ENCODE peak calls at places on chromosomes 3 and 15, in six cellular contexts. One of them, this sample, is unnamed.

GRCh38 chr3:179969525-179969924 is 67.2 kb downstream of the PEX5L start:
- DNase-seq in foreskin fibroblast: peak
- DNase-seq in GM12864: no peak
- DNase-seq in choroid plexus epithelial cell: peak
- DNase-seq in heart left ventricle: no peak
- DNase-seq in fibroblast of lung: peak
- DNase-seq in this sample: no peak

GRCh38 chr15:60005352-60006202 is 1.5 kb downstream of the FOXB1 start:
- DNase-seq in GM12864: no peak
- DNase-seq in foreskin fibroblast: no peak
- DNase-seq in choroid plexus epithelial cell: no peak
- DNase-seq in heart left ventricle: no peak
- DNase-seq in fibroblast of lung: no peak
- DNase-seq in this sample: peak

GRCh38 chr3:63387568-63387967 is 109.5 kb downstream of the SYNPR start:
- DNase-seq in choroid plexus epithelial cell: peak
- DNase-seq in fibroblast of lung: peak
- DNase-seq in foreskin fibroblast: peak
- DNase-seq in GM12864: no peak
- DNase-seq in heart left ventricle: no peak
- DNase-seq in this sample: no peak

GRCh38 chr15:65663521-65663920 is 41.8 kb downstream of the SLC24A1 start:
- DNase-seq in choroid plexus epithelial cell: no peak
- DNase-seq in foreskin fibroblast: no peak
- DNase-seq in GM12864: no peak
- DNase-seq in fibroblast of lung: no peak
- DNase-seq in heart left ventricle: no peak
- DNase-seq in this sample: no peak

GRCh38 chr15:76343313-76343996 is 6.9 kb downstream of the ISL2 start:
- DNase-seq in heart left ventricle: no peak
- DNase-seq in choroid plexus epithelial cell: no peak
- DNase-seq in fibroblast of lung: no peak
- DNase-seq in GM12864: no peak
- DNase-seq in foreskin fibroblast: peak
- DNase-seq in this sample: peak

GRCh38 chr3:10373686-10374261 is 52.9 kb upstream of the SEC13 start:
- DNase-seq in heart left ventricle: no peak
- DNase-seq in foreskin fibroblast: peak
- DNase-seq in choroid plexus epithelial cell: peak
- DNase-seq in GM12864: no peak
- DNase-seq in fibroblast of lung: peak
- DNase-seq in this sample: no peak

GRCh38 chr3:8713901-8714759 is 19.5 kb upstream of the CAV3 start:
- DNase-seq in fibroblast of lung: no peak
- DNase-seq in heart left ventricle: no peak
- DNase-seq in choroid plexus epithelial cell: peak
- DNase-seq in foreskin fibroblast: peak
- DNase-seq in GM12864: no peak
- DNase-seq in this sample: peak

GRCh38 chr3:123419850-123420292 is 29.0 kb downstream of the ADCY5 start:
- DNase-seq in fibroblast of lung: no peak
- DNase-seq in GM12864: no peak
- DNase-seq in foreskin fibroblast: no peak
- DNase-seq in choroid plexus epithelial cell: no peak
- DNase-seq in heart left ventricle: peak
- DNase-seq in this sample: no peak

GRCh38 chr3:2910997-2911396 is 199.2 kb downstream of the IL5RA start:
- DNase-seq in heart left ventricle: no peak
- DNase-seq in choroid plexus epithelial cell: no peak
- DNase-seq in foreskin fibroblast: no peak
- DNase-seq in fibroblast of lung: no peak
- DNase-seq in GM12864: no peak
- DNase-seq in this sample: no peak

GRCh38 chr3:52237659-52238172 is 1.2 kb downstream of the TWF2 start:
- DNase-seq in heart left ventricle: peak
- DNase-seq in fibroblast of lung: peak
- DNase-seq in choroid plexus epithelial cell: peak
- DNase-seq in GM12864: no peak
- DNase-seq in foreskin fibroblast: peak
- DNase-seq in this sample: no peak

GRCh38 chr3:16476636-16477035 is 36.9 kb downstream of the RFTN1 start:
- DNase-seq in choroid plexus epithelial cell: peak
- DNase-seq in fibroblast of lung: peak
- DNase-seq in foreskin fibroblast: peak
- DNase-seq in GM12864: no peak
- DNase-seq in heart left ventricle: no peak
- DNase-seq in this sample: no peak

GRCh38 chr3:7957024-7957423 is 544.6 kb upstream of the LMCD1 start:
- DNase-seq in heart left ventricle: no peak
- DNase-seq in fibroblast of lung: no peak
- DNase-seq in choroid plexus epithelial cell: no peak
- DNase-seq in foreskin fibroblast: no peak
- DNase-seq in GM12864: no peak
- DNase-seq in this sample: no peak

GRCh38 chr15:100761253-100761935 is 118.2 kb upstream of the ALDH1A3 start:
- DNase-seq in heart left ventricle: no peak
- DNase-seq in foreskin fibroblast: no peak
- DNase-seq in GM12864: no peak
- DNase-seq in choroid plexus epithelial cell: no peak
- DNase-seq in fibroblast of lung: no peak
- DNase-seq in this sample: no peak

GRCh38 chr3:44198265-44198956 is 43.3 kb upstream of the TOPAZ1 start:
- DNase-seq in fibroblast of lung: peak
- DNase-seq in heart left ventricle: no peak
- DNase-seq in foreskin fibroblast: peak
- DNase-seq in choroid plexus epithelial cell: peak
- DNase-seq in GM12864: peak
- DNase-seq in this sample: peak

GRCh38 chr3:154421067-154421466 is 8.9 kb downstream of the GPR149 start:
- DNase-seq in GM12864: no peak
- DNase-seq in choroid plexus epithelial cell: peak
- DNase-seq in foreskin fibroblast: peak
- DNase-seq in fibroblast of lung: peak
- DNase-seq in heart left ventricle: no peak
- DNase-seq in this sample: no peak

GRCh38 chr3:11739123-11739522 is 95.4 kb upstream of the VGLL4 start:
- DNase-seq in heart left ventricle: no peak
- DNase-seq in fibroblast of lung: no peak
- DNase-seq in GM12864: no peak
- DNase-seq in choroid plexus epithelial cell: no peak
- DNase-seq in foreskin fibroblast: no peak
- DNase-seq in this sample: no peak

DNA sequence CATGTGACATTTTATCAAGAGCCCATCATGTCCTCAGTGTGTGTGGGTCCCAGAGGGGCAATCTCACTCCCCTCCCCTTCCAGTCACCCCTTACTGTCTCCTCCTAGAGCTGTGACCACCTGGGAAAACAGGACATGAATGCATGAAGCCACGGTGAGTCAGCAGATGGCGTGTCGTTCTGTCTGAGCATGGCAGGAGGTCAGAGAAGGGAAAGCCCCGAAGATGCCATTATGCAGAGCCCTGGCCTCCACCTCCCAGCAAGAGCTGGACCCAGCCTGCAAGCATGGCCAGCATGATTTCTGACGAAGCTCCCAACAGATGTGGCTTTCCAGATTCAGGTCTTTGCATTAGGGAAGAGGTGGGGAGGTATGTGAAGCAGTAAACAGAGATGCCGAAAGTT is 118.4 kb downstream of the TLE3 start:
- DNase-seq in choroid plexus epithelial cell: peak
- DNase-seq in fibroblast of lung: no peak
- DNase-seq in heart left ventricle: no peak
- DNase-seq in foreskin fibroblast: no peak
- DNase-seq in GM12864: no peak
- DNase-seq in this sample: peak
- TF ChIP-seq CTCF in choroid plexus epithelial cell: no peak
- TF ChIP-seq CTCF in fibroblast of lung: no peak
- TF ChIP-seq CTCF in heart left ventricle: no peak
- TF ChIP-seq CTCF in foreskin fibroblast: no peak
- TF ChIP-seq CTCF in GM12864: peak
- TF ChIP-seq CTCF in this sample: peak

DNA sequence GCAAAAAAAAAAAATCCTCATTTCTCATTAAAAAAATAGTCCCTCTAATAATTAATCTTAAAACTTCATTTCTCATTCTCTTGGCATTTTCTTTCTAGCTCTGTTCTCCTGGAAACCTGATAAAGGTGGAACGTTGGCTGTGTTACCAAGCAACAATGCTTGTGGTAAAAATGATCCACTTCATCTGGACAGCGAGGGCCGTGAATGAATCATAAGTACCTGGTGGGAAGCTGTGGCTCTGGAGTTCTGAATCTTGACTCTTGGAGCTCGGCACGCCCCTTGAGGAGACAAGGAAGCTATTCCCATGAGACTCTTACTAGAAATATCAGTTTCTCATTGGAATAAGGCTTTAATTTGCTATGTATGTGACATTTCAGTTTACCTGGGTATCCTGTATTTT is 32.5 kb downstream of the BCL2L10 start:
- DNase-seq in heart left ventricle: no peak
- DNase-seq in choroid plexus epithelial cell: peak
- DNase-seq in GM12864: no peak
- DNase-seq in foreskin fibroblast: no peak
- DNase-seq in fibroblast of lung: no peak
- DNase-seq in this sample: no peak
- TF ChIP-seq CTCF in heart left ventricle: no peak
- TF ChIP-seq CTCF in choroid plexus epithelial cell: no peak
- TF ChIP-seq CTCF in GM12864: no peak
- TF ChIP-seq CTCF in foreskin fibroblast: no peak
- TF ChIP-seq CTCF in fibroblast of lung: no peak
- TF ChIP-seq CTCF in this sample: no peak

GRCh38 chr15:57752426-57752825 is 45.9 kb downstream of the POLR2M start:
- DNase-seq in GM12864: no peak
- DNase-seq in foreskin fibroblast: no peak
- DNase-seq in choroid plexus epithelial cell: peak
- DNase-seq in heart left ventricle: no peak
- DNase-seq in fibroblast of lung: peak
- DNase-seq in this sample: no peak
- TF ChIP-seq CTCF in GM12864: no peak
- TF ChIP-seq CTCF in foreskin fibroblast: peak
- TF ChIP-seq CTCF in choroid plexus epithelial cell: peak
- TF ChIP-seq CTCF in heart left ventricle: peak
- TF ChIP-seq CTCF in fibroblast of lung: no peak
- TF ChIP-seq CTCF in this sample: no peak

DNA sequence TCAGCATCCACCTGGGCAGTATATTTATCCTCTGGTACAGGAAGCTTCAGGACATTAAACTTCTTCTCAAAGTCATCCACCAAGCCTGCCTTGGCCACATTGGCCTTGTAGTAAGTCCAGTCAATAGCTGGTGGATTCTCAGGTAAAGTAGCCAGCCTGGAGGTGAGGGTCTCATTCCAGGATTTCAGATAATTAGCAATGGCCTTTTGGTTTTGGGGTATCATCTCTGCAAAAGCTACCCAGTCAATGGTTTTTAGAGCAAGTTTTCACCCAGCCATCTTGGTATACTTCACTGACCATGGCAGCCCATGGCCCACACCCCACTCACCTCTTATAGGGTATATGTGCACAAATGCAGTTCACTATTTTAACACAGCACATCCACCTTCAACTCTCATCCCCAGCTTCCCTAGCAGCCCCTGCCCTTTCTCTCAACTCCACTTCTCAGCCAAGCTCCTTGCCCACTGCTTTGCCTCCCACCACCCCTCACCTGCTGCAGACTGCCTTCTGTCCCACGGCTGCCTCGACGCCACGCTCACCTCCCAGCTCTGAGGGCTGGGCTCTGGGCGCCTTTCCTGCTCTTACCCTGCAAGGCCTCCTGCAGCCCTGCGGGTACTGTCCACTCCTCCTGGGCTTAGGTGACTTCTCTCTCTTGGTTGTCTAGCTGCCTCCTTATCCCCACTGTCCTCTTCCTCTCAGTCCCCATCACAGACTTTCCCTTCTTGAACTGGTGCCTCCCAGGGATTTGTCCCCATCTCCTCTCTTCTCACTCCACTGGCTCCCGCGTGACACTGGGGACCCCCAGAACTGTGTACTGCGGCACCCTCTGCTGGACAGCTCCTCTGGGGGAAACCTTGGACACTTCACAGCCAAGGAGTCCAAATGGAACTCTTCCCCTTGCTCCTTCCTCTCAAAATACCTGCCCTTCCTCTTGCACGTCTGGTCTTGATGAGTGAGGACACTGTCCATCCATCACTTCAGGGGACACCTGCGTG is 1.7 kb upstream of the TGM5 start:
- DNase-seq in heart left ventricle: no peak
- DNase-seq in GM12864: no peak
- DNase-seq in choroid plexus epithelial cell: peak
- DNase-seq in foreskin fibroblast: peak
- DNase-seq in fibroblast of lung: no peak
- DNase-seq in this sample: peak
- TF ChIP-seq CTCF in heart left ventricle: no peak
- TF ChIP-seq CTCF in GM12864: peak
- TF ChIP-seq CTCF in choroid plexus epithelial cell: peak
- TF ChIP-seq CTCF in foreskin fibroblast: peak
- TF ChIP-seq CTCF in fibroblast of lung: peak
- TF ChIP-seq CTCF in this sample: peak

This sample was measured in GM20000.